ENCODE peak calls at places on chromosome 7, in nine cellular contexts. Z is lung, T is psoas muscle, C is DND-41, N is astrocyte of the spinal cord, I is BE2C, K is H1, Q is hepatocyte, M is epithelial cell of esophagus. F is an unnamed sample.

GRCh38 chr7:86956567-86956966 is 102.9 kb downstream of the ELAPOR2 start:
- DNase-seq in K (no peak), Z (no peak), N (no peak), M (no peak), C (no peak), T (no peak), I (no peak), Q (no peak), F (no peak)

GRCh38 chr7:82091126-82091682 is 321.4 kb upstream of the HGF start:
- DNase-seq in I (peak), T (no peak), N (no peak), Q (no peak), C (no peak), M (no peak), K (no peak), Z (no peak), F (no peak)

GRCh38 chr7:107874605-107875446 is 16.2 kb upstream of the DLD start:
- DNase-seq in M (peak), Q (peak), Z (no peak), I (peak), N (peak), C (peak), T (no peak), K (no peak), F (peak)

GRCh38 chr7:2894118-2894940 is 50.2 kb upstream of the GNA12 start:
- DNase-seq in I (no peak), M (no peak), T (no peak), C (peak), Z (no peak), N (no peak), Q (no peak), K (no peak), F (no peak)

GRCh38 chr7:73741600-73741999 is 3.0 kb upstream of the ABHD11 start:
- DNase-seq in M (no peak), Q (no peak), C (no peak), T (no peak), N (no peak), Z (no peak), K (no peak), I (no peak), F (no peak)

GRCh38 chr7:77867208-77867915 is 68.8 kb downstream of the PHTF2 start:
- DNase-seq in Z (no peak), K (no peak), I (no peak), M (peak), C (no peak), N (peak), T (no peak), Q (peak), F (no peak)

GRCh38 chr7:3867847-3868246 is 566.8 kb downstream of the SDK1 start:
- DNase-seq in C (no peak), Q (no peak), N (no peak), I (no peak), Z (no peak), M (no peak), K (no peak), T (peak), F (peak)

GRCh38 chr7:129041142-129041928 is 13.6 kb downstream of the TNPO3 start:
- DNase-seq in T (no peak), I (no peak), N (peak), K (no peak), Q (no peak), M (no peak), Z (no peak), C (no peak), F (no peak)

GRCh38 chr7:65250697-65251395 is 122.8 kb upstream of the ZNF92 start:
- DNase-seq in C (no peak), I (no peak), K (no peak), T (no peak), N (no peak), Z (no peak), M (no peak), Q (no peak), F (no peak)

GRCh38 chr7:148540041-148540738 is 50.4 kb upstream of the C7orf33 start:
- DNase-seq in I (no peak), N (peak), C (no peak), M (peak), T (peak), K (peak), Z (no peak), Q (peak), F (peak)

GRCh38 chr7:78530351-78530750 is 731.8 kb downstream of the PHTF2 start:
- DNase-seq in T (no peak), I (no peak), C (no peak), K (no peak), M (peak), Z (no peak), N (peak), Q (no peak), F (no peak)

GRCh38 chr7:78063758-78064157 is 265.2 kb downstream of the PHTF2 start:
- DNase-seq in K (no peak), Z (no peak), Q (no peak), I (no peak), M (no peak), T (no peak), N (no peak), C (no peak), F (no peak)

GRCh38 chr7:69630292-69630691 is 32.0 kb downstream of the AUTS2 start:
- DNase-seq in T (no peak), C (no peak), M (no peak), I (no peak), N (peak), Z (no peak), K (no peak), Q (no peak), F (peak)

GRCh38 chr7:31069880-31070555 is 17.9 kb downstream of the ADCYAP1R1 start:
- DNase-seq in N (no peak), K (no peak), M (no peak), C (no peak), I (no peak), Z (no peak), Q (no peak), T (no peak), F (no peak)

GRCh38 chr7:140062118-140062527 is 628 bp downstream of the PARP12 start:
- DNase-seq in M (peak), I (no peak), N (peak), Q (peak), C (peak), K (no peak), Z (peak), T (peak), F (no peak)

GRCh38 chr7:43565786-43566185 is 17.1 kb upstream of the STK17A start:
- DNase-seq in Q (no peak), C (no peak), N (peak), M (no peak), I (no peak), T (no peak), K (no peak), Z (no peak), F (no peak)

GRCh38 chr7:81062747-81063146 is 143.9 kb upstream of the SEMA3C start:
- DNase-seq in M (no peak), Z (no peak), I (no peak), Q (no peak), C (no peak), N (no peak), K (no peak), T (no peak), F (no peak)

GRCh38 chr7:158827411-158828342 is 1.6 kb downstream of the ESYT2 start:
- DNase-seq in K (no peak), I (no peak), M (peak), N (peak), Q (peak), T (no peak), C (peak), Z (no peak), F (no peak)

GRCh38 chr7:49001610-49002033 is 77.3 kb downstream of the CDC14C start:
- DNase-seq in Z (no peak), M (peak), C (peak), T (no peak), N (no peak), I (peak), K (peak), Q (peak), F (no peak)

GRCh38 chr7:50560865-50561351 is 4.3 kb downstream of the DDC start:
- DNase-seq in T (no peak), N (no peak), I (peak), Q (peak), Z (no peak), K (no peak), C (no peak), M (no peak), F (no peak)

GRCh38 chr7:55177589-55178261 is 158.9 kb downstream of the EGFR start:
- DNase-seq in K (no peak), M (no peak), Q (no peak), T (no peak), N (peak), Z (no peak), C (no peak), I (no peak), F (no peak)

GRCh38 chr7:13044309-13044708 is 356.9 kb downstream of the ARL4A start:
- DNase-seq in M (no peak), Z (no peak), Q (no peak), N (no peak), I (no peak), T (no peak), K (no peak), C (no peak), F (no peak)

GRCh38 chr7:113370910-113371309 is 252.6 kb upstream of the SMIM30 start:
- DNase-seq in I (no peak), K (no peak), Z (no peak), C (no peak), Q (no peak), T (no peak), M (no peak), N (peak), F (no peak)

GRCh38 chr7:47548546-47548945 is 33.4 kb downstream of the TNS3 start:
- DNase-seq in Q (no peak), M (no peak), N (no peak), K (no peak), I (no peak), C (no peak), Z (no peak), T (no peak), F (no peak)

GRCh38 chr7:101277155-101277554 is 32.3 kb upstream of the FIS1 start:
- DNase-seq in N (no peak), K (no peak), I (no peak), Z (no peak), C (no peak), Q (no peak), M (no peak), T (no peak), F (no peak)

GRCh38 chr7:150569245-150569644 is 2.1 kb downstream of the GIMAP4 start:
- DNase-seq in T (no peak), K (no peak), M (no peak), Q (no peak), Z (no peak), I (no peak), C (no peak), N (no peak), F (no peak)

GRCh38 chr7:150568714-150569113 is 1.5 kb downstream of the GIMAP4 start:
- DNase-seq in Z (no peak), I (no peak), T (no peak), N (no peak), K (no peak), M (no peak), C (no peak), Q (no peak), F (no peak)

GRCh38 chr7:150566572-150566971 is 618 bp upstream of the GIMAP4 start:
- DNase-seq in Z (no peak), T (no peak), K (no peak), I (no peak), N (no peak), Q (no peak), C (no peak), M (no peak), F (no peak)

GRCh38 chr7:150567168-150567567 is at the start of gene GIMAP4:
- DNase-seq in Q (no peak), K (no peak), M (no peak), Z (no peak), N (no peak), C (no peak), I (no peak), T (no peak), F (no peak)

GRCh38 chr7:150567846-150568245 is 656 bp downstream of the GIMAP4 start:
- DNase-seq in K (no peak), Z (no peak), N (no peak), T (no peak), Q (no peak), C (no peak), M (no peak), I (no peak), F (no peak)
- H3K4me3 ChIP-seq in K (no peak), Z (peak), N (no peak), T (peak), Q (no peak), C (no peak), M (no peak), I (no peak), F (no peak)

DNA sequence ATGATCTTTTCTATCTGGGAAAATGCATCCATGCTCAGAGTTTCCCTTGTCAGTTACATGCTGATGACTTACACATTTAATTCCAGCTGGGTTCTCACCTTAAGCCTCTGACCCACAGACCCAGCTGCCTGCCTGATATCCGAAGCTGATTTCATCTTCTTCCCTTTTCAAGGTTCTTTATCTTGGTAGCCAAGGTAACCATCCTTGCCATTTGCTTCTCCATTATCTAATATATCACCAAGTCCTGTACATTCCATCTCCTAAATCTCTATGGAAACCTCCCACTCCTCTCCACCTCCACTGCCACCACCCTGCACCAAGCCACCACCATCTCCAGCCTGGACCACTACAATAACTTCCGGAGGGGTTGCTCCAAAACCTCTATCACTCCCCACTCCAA is 19.9 kb downstream of the SCRN1 start:
- DNase-seq in C (no peak), T (no peak), K (no peak), M (no peak), Z (no peak), N (no peak), Q (no peak), I (no peak), F (no peak)
- TF ChIP-seq CTCF in C (no peak), T (no peak), K (no peak), M (no peak), Z (no peak), N (no peak), Q (no peak), I (no peak), F (no peak)

GRCh38 chr7:1403844-1404404 is 55.3 kb downstream of the MICALL2 start:
- DNase-seq in K (no peak), Q (peak), T (no peak), I (no peak), Z (no peak), N (peak), M (no peak), C (no peak), F (peak)
- H3K4me3 ChIP-seq in K (peak), Q (no peak), T (no peak), I (no peak), Z (no peak), N (no peak), M (no peak), C (no peak), F (no peak)

GRCh38 chr7:98266840-98267239 is 14.6 kb upstream of the BRI3 start:
- DNase-seq in Z (no peak), K (no peak), N (peak), I (no peak), Q (no peak), C (no peak), T (no peak), M (peak), F (no peak)
- TF ChIP-seq CTCF in Z (no peak), K (peak), N (peak), I (peak), Q (peak), C (peak), T (peak), M (peak), F (peak)

GRCh38 chr7:6448943-6449543 is 1.3 kb upstream of the DAGLB start:
- DNase-seq in I (no peak), Z (no peak), M (no peak), T (no peak), C (peak), N (no peak), K (no peak), Q (peak), F (no peak)
- H3K4me3 ChIP-seq in I (no peak), Z (no peak), M (no peak), T (no peak), C (no peak), N (no peak), K (no peak), Q (no peak), F (no peak)

F was measured in retinal pigment epithelial cell.